ENCODE peak calls at places on chromosomes 1 and 21, in eight cellular contexts. P is activated naive CD4-positive, alpha-beta T cell treated with anti-CD3 and anti-CD28 coated beads, Interleukin-2, amount 50 U/mL, for 72 hours; H is upper lobe of right lung; U is foreskin keratinocyte; A is right cardiac atrium; N is naive thymus-derived CD8-positive, alpha-beta T cell; D is PC-3; J is HCT116. O is an unnamed sample.
A peak's percentile ranks its signal among the peaks of the same experiment; 100 is the strongest.

GRCh38 chr21:44018813-44019567 is 6.9 kb downstream of the TRAPPC10 start:
- ATAC-seq in P (peak; percentile 70), H (no peak), U (no peak), A (no peak), N (peak; percentile 47), D (no peak), J (no peak), O (no peak)

GRCh38 chr1:154221815-154222081 is 993 bp downstream of the UBAP2L start:
- ATAC-seq in P (no peak), H (no peak), U (no peak), A (no peak), N (no peak), D (no peak), J (no peak), O (peak; percentile 16)

GRCh38 chr1:20654104-20654690 is 7.0 kb downstream of the DDOST start:
- ATAC-seq in P (no peak), H (no peak), U (no peak), A (peak; percentile 19), N (no peak), D (no peak), J (peak; percentile 45), O (no peak)

GRCh38 chr1:86502721-86503430 is 34.1 kb downstream of the CLCA1 start:
- ATAC-seq in P (peak; percentile 53), H (no peak), U (peak; percentile 86), A (peak; percentile 29), N (peak; percentile 48), D (peak; percentile 87), J (no peak), O (no peak)

GRCh38 chr1:77950873-77951272 is 28.0 kb downstream of the FUBP1 start:
- ATAC-seq in P (no peak), H (no peak), U (no peak), A (no peak), N (no peak), D (no peak), J (no peak), O (no peak)

GRCh38 chr1:166905930-166906329 is 29.9 kb upstream of the TADA1 start:
- ATAC-seq in P (peak; percentile 33), H (no peak), U (no peak), A (no peak), N (no peak), D (peak; percentile 82), J (no peak), O (no peak)

GRCh38 chr1:226977288-226977972 is 37.3 kb downstream of the COQ8A start:
- ATAC-seq in P (no peak), H (no peak), U (no peak), A (no peak), N (no peak), D (no peak), J (no peak), O (no peak)

GRCh38 chr1:200292699-200293098 is 117.1 kb downstream of the ZNF281 start:
- ATAC-seq in P (no peak), H (no peak), U (no peak), A (no peak), N (no peak), D (no peak), J (no peak), O (no peak)

GRCh38 chr1:235275223-235275622 is 52.8 kb downstream of the ARID4B start:
- ATAC-seq in P (peak; percentile 67), H (peak; percentile 55), U (no peak), A (no peak), N (peak; percentile 74), D (no peak), J (no peak), O (peak; percentile 18)

O was measured in SK-N-SH treated with all-trans-retinoic acid at 6 μM for 48 hours.